ENCODE peak calls at places on chromosomes 16 and 17, in nine cellular contexts. M is astrocyte, S is prostate gland, Z is Peyer's patch, F is kidney epithelial cell, C is psoas muscle, Y is astrocyte of the spinal cord, V is esophagus squamous epithelium, O is fibroblast of lung. U is an unnamed sample.
A peak's percentile ranks its signal among the peaks of the same experiment; 100 is the strongest.

GRCh38 chr16:70685938-70686375 is at the start of gene MTSS2:
- DNase-seq in M (peak; percentile 73), S (peak; percentile 92), Z (peak; percentile 81), F (no peak), C (peak; percentile 94), Y (peak; percentile 91), V (no peak), O (peak; percentile 86), U (peak; percentile 85)

GRCh38 chr17:49357516-49357915 is 4.5 kb downstream of the ZNF652 start:
- DNase-seq in M (no peak), S (no peak), Z (no peak), F (no peak), C (no peak), Y (no peak), V (no peak), O (no peak), U (no peak)

GRCh38 chr17:65794572-65794971 is 233.1 kb upstream of the AXIN2 start:
- DNase-seq in M (peak; percentile 3), S (no peak), Z (no peak), F (no peak), C (no peak), Y (peak; percentile 20), V (no peak), O (no peak), U (peak; percentile 51)

GRCh38 chr16:56923481-56923880 is 8.5 kb upstream of the HERPUD1 start:
- DNase-seq in M (peak; percentile 49), S (no peak), Z (no peak), F (no peak), C (no peak), Y (no peak), V (no peak), O (peak; percentile 54), U (no peak)

GRCh38 chr16:88616320-88616719 is 22.1 kb upstream of the IL17C start:
- DNase-seq in M (no peak), S (peak; percentile 91), Z (peak; percentile 86), F (no peak), C (no peak), Y (no peak), V (no peak), O (no peak), U (peak; percentile 75)

GRCh38 chr16:84765606-84766580 is 53.9 kb upstream of the CRISPLD2 start:
- DNase-seq in M (no peak), S (no peak), Z (no peak), F (no peak), C (no peak), Y (no peak), V (no peak), O (no peak), U (no peak)

GRCh38 chr16:2827481-2827790 is 2.7 kb upstream of the ZG16B start:
- DNase-seq in M (no peak), S (no peak), Z (peak; percentile 45), F (no peak), C (peak; percentile 14), Y (no peak), V (no peak), O (no peak), U (no peak)

GRCh38 chr16:88705076-88705684 is 1.0 kb downstream of the RNF166 start:
- DNase-seq in M (peak; percentile 26), S (no peak), Z (no peak), F (no peak), C (no peak), Y (no peak), V (no peak), O (peak; percentile 49), U (no peak)

GRCh38 chr16:30092373-30093010 is 768 bp upstream of the TBX6 start:
- DNase-seq in M (peak; percentile 45), S (peak; percentile 26), Z (peak; percentile 78), F (peak; percentile 16), C (peak; percentile 90), Y (peak; percentile 58), V (peak; percentile 42), O (peak; percentile 59), U (peak; percentile 34)

GRCh38 chr17:44353656-44354331 is 8.7 kb downstream of the GRN start:
- DNase-seq in M (no peak), S (no peak), Z (peak; percentile 58), F (no peak), C (no peak), Y (no peak), V (no peak), O (no peak), U (no peak)

GRCh38 chr17:2125013-2125535 is 70.2 kb downstream of the HIC1 start:
- DNase-seq in M (peak; percentile 84), S (no peak), Z (no peak), F (no peak), C (no peak), Y (peak; percentile 64), V (no peak), O (peak; percentile 88), U (no peak)

GRCh38 chr17:2124391-2124790 is 69.5 kb downstream of the HIC1 start:
- DNase-seq in M (no peak), S (no peak), Z (no peak), F (no peak), C (no peak), Y (peak; percentile 16), V (no peak), O (peak; percentile 29), U (no peak)

GRCh38 chr17:2123467-2124251 is 68.8 kb downstream of the HIC1 start:
- DNase-seq in M (peak; percentile 52), S (no peak), Z (no peak), F (no peak), C (no peak), Y (peak; percentile 40), V (no peak), O (peak; percentile 65), U (peak; percentile 20)

GRCh38 chr17:2120550-2121335 is 65.8 kb downstream of the HIC1 start:
- DNase-seq in M (no peak), S (no peak), Z (no peak), F (no peak), C (no peak), Y (no peak), V (no peak), O (peak; percentile 47), U (peak; percentile 16)

GRCh38 chr17:2122641-2123302 is 67.9 kb downstream of the HIC1 start:
- DNase-seq in M (peak; percentile 79), S (peak; percentile 82), Z (peak; percentile 54), F (no peak), C (peak; percentile 69), Y (peak; percentile 86), V (no peak), O (peak; percentile 86), U (peak; percentile 81)
- H3K4me3 ChIP-seq in M (no peak overlapping the region), S (peak overlapping the region; percentile 6), Z (no peak overlapping the region), F (no peak overlapping the region), C (peak overlapping the region; percentile 15), Y (no peak overlapping the region), V (no peak overlapping the region), O (no peak overlapping the region), U (no peak overlapping the region)

GRCh38 chr16:23597003-23597756 is 1.1 kb upstream of the NDUFAB1 start:
- DNase-seq in M (no peak), S (no peak), Z (no peak), F (no peak), C (no peak), Y (no peak), V (no peak), O (no peak), U (peak; percentile 39)
- TF ChIP-seq CTCF in M (no peak), S (no peak), Z (peak; percentile 6), F (peak; percentile 16), C (peak; percentile 31), Y (peak; percentile 3), V (no peak), O (no peak), U (no peak)

GRCh38 chr17:61507667-61508066 is 55.4 kb downstream of the TBX4 start:
- DNase-seq in M (no peak), S (no peak), Z (no peak), F (no peak), C (no peak), Y (no peak), V (no peak), O (no peak), U (no peak)

GRCh38 chr17:61508912-61509311 is 56.7 kb downstream of the TBX4 start:
- DNase-seq in M (no peak), S (no peak), Z (no peak), F (no peak), C (no peak), Y (no peak), V (no peak), O (no peak), U (peak; percentile 45)

GRCh38 chr17:61504697-61505096 is 52.5 kb downstream of the TBX4 start:
- DNase-seq in M (peak; percentile 96), S (no peak), Z (no peak), F (peak; percentile 81), C (no peak), Y (peak; percentile 86), V (no peak), O (peak; percentile 96), U (peak; percentile 14)

GRCh38 chr17:61503961-61504360 is 51.7 kb downstream of the TBX4 start:
- DNase-seq in M (no peak), S (no peak), Z (no peak), F (no peak), C (no peak), Y (no peak), V (no peak), O (no peak), U (no peak)

DNA sequence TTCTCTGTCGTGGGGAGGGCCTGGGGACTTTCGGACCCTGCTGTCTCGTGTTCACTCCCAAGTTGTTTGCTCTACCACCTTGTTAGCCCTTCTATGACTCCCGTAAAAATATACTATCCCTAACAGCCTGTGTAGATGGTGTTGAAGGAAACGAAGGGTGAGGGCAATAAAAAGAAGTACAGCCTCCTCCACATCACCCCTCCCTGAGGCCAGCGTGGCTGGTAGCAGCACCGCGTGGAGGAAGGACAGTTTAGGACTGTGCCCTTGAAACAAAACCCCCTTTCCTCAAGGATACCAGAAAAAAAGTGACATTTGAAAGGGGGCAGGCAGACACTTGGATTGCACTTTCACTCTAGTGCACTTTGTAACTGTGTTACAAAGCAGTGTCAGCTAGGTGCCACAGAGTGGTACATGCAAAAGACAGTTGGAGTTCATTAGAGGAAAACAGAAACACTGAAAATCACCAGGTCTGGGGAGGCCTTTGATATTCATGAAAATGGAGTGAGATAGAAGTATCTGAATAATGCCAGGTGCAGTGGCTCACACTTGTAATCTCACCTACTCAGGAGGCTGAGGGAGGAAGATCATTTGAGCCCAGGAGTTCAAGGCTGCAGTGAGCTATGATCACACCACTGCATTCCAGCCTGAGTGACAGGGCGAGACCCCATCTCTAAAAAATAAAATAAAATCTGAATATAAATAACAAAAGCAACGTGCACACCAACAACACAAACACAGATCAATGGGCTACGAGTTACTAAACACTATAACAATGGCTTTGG is 53.8 kb downstream of the TBX4 start:
- DNase-seq in M (no peak), S (no peak), Z (no peak), F (no peak), C (no peak), Y (no peak), V (no peak), O (no peak), U (no peak)
- H3K4me3 ChIP-seq in M (no peak overlapping the region), S (no peak overlapping the region), Z (no peak overlapping the region), F (no peak overlapping the region), C (no peak overlapping the region), Y (no peak overlapping the region), V (no peak overlapping the region), O (no peak overlapping the region), U (no peak overlapping the region)

DNA sequence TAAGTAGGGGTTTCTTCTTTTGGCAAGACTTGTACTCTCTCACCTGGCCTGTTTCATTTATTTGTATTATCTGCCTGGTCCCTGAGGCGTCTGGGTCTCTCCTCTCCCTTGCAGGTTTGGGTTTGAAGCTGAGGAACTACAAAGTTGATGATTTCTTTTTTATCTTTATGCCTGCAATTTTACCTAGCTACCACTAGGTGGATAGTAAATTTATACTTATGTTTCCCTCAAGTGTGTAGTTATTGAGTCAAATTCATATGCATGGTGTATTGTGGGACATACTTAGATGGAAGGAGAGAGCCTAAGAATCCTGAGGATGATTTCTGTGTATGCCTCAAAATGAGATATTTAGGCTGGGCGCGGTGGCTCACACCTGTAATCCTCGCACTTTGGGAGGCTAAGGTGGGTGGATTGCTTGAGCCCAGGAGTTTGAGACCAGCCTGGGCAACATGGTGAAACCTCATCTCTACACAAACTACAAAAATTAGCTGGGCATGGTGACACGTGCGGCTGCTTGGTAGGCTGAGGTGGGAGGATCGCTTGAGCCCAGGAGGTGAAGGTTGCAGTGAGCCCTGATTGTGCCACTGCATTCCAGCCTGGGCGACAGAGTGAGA is 13.6 kb downstream of the TMEM98 start:
- DNase-seq in M (no peak), S (no peak), Z (no peak), F (no peak), C (no peak), Y (no peak), V (no peak), O (no peak), U (no peak)
- TF ChIP-seq CTCF in M (peak; percentile 28), S (no peak), Z (no peak), F (no peak), C (peak; percentile 13), Y (peak; percentile 40), V (no peak), O (peak; percentile 34), U (peak; percentile 24)

U was measured in epithelial cell of esophagus.